ENCODE peak calls at places on chromosomes 16 and 17, in four cellular contexts. One of them, this sample, is unnamed.

GRCh38 chr16:29012913-29013641 is 28.2 kb downstream of the LAT start:
- DNase-seq in cardiac fibroblast: no peak
- DNase-seq in brain microvascular endothelial cell: no peak
- DNase-seq in heart left ventricle: no peak
- DNase-seq in this sample: peak; percentile 56

GRCh38 chr17:42706732-42707131 is 24.4 kb downstream of the CNTNAP1 start:
- DNase-seq in cardiac fibroblast: no peak
- DNase-seq in brain microvascular endothelial cell: no peak
- DNase-seq in heart left ventricle: no peak
- DNase-seq in this sample: peak; percentile 79

GRCh38 chr17:42581744-42582270 is 4.3 kb upstream of the PSMC3IP start:
- DNase-seq in cardiac fibroblast: no peak
- DNase-seq in brain microvascular endothelial cell: no peak
- DNase-seq in heart left ventricle: no peak
- DNase-seq in this sample: no peak

GRCh38 chr16:78213751-78214150 is 114.3 kb downstream of the WWOX start:
- DNase-seq in cardiac fibroblast: no peak
- DNase-seq in brain microvascular endothelial cell: no peak
- DNase-seq in heart left ventricle: no peak
- DNase-seq in this sample: no peak

GRCh38 chr17:29059281-29059680 is 16.3 kb downstream of the PIPOX start:
- DNase-seq in cardiac fibroblast: peak; percentile 53
- DNase-seq in brain microvascular endothelial cell: peak; percentile 16
- DNase-seq in heart left ventricle: no peak
- DNase-seq in this sample: no peak

GRCh38 chr16:67258160-67258835 is 9.5 kb downstream of the SLC9A5 start:
- DNase-seq in cardiac fibroblast: no peak
- DNase-seq in brain microvascular endothelial cell: no peak
- DNase-seq in heart left ventricle: no peak
- DNase-seq in this sample: no peak

GRCh38 chr16:54937673-54938350 is 7.1 kb downstream of the IRX5 start:
- DNase-seq in cardiac fibroblast: no peak
- DNase-seq in brain microvascular endothelial cell: no peak
- DNase-seq in heart left ventricle: no peak
- DNase-seq in this sample: no peak

GRCh38 chr16:10868562-10869469 is 8.2 kb upstream of the CIITA start:
- DNase-seq in cardiac fibroblast: no peak
- DNase-seq in brain microvascular endothelial cell: no peak
- DNase-seq in heart left ventricle: peak; percentile 75
- DNase-seq in this sample: no peak

GRCh38 chr16:49698416-49698815 is 157.5 kb downstream of the ZNF423 start:
- DNase-seq in cardiac fibroblast: no peak
- DNase-seq in brain microvascular endothelial cell: no peak
- DNase-seq in heart left ventricle: no peak
- DNase-seq in this sample: no peak

GRCh38 chr17:80561541-80562114 is 17.0 kb downstream of the RPTOR start:
- DNase-seq in cardiac fibroblast: peak; percentile 57
- DNase-seq in brain microvascular endothelial cell: peak; percentile 61
- DNase-seq in heart left ventricle: no peak
- DNase-seq in this sample: no peak

GRCh38 chr17:4786516-4786915 is 352 bp upstream of the VMO1 start:
- DNase-seq in cardiac fibroblast: peak; percentile 12
- DNase-seq in brain microvascular endothelial cell: no peak
- DNase-seq in heart left ventricle: no peak
- DNase-seq in this sample: no peak

GRCh38 chr17:4788807-4789700 is at the start of gene GLTPD2:
- DNase-seq in cardiac fibroblast: peak; percentile 5
- DNase-seq in brain microvascular endothelial cell: no peak
- DNase-seq in heart left ventricle: no peak
- DNase-seq in this sample: no peak

GRCh38 chr17:4788159-4788806 is 481 bp upstream of the GLTPD2 start:
- DNase-seq in cardiac fibroblast: no peak
- DNase-seq in brain microvascular endothelial cell: no peak
- DNase-seq in heart left ventricle: no peak
- DNase-seq in this sample: no peak

GRCh38 chr17:4785311-4786110 is 653 bp downstream of the VMO1 start:
- DNase-seq in cardiac fibroblast: no peak
- DNase-seq in brain microvascular endothelial cell: no peak
- DNase-seq in heart left ventricle: no peak
- DNase-seq in this sample: no peak

DNA sequence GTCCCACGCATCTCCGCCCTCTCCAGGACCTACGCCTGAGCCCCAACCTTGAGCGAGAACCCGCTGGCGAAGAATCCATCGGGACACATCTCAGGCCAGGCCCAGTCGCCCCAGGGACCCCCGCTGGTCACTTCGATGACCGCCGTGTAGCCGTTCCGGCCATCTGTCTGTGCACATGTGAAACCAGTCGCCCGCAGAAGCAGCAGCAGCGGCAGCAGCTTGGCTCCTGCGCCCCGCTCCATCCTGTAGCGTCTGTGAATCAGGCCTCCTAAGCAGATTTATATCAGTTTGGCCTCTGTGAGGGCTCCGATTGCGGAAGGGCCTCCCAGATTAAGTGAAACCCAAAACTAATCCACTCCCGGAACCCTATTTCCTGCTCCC is at the start of gene VMO1:
- DNase-seq in cardiac fibroblast: peak; percentile 28
- DNase-seq in brain microvascular endothelial cell: peak; percentile 7
- DNase-seq in heart left ventricle: peak; percentile 40
- DNase-seq in this sample: no peak
- H3K4me3 ChIP-seq in cardiac fibroblast: peak within 1 kb of the TSS; percentile 16
- H3K4me3 ChIP-seq in brain microvascular endothelial cell: peak within 1 kb of the TSS; percentile 15
- H3K4me3 ChIP-seq in heart left ventricle: peak within 1 kb of the TSS; percentile 40
- H3K4me3 ChIP-seq in this sample: no peak within 1 kb of the TSS

DNA sequence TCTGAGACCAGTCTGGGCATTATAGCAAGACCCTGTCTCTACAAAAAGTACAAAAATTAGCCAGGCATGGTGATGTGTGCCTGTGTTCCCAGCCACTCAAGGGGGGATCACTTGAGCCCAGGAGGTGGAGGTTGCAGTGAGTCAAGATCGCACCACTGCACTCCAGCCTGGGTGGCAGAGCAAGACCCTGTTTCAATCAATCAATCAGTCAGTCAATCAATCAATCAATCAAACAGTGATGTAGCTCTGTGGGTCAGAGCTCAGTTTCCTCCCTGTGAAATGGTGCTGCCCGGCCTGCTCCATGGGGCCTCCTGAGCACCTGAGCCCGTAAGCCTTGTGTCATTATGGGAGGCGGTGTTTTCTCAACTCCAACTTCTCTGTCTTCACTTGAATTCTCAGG is 167.1 kb upstream of the CIBAR2 start:
- DNase-seq in cardiac fibroblast: no peak
- DNase-seq in brain microvascular endothelial cell: no peak
- DNase-seq in heart left ventricle: no peak
- DNase-seq in this sample: no peak
- H3K4me3 ChIP-seq in cardiac fibroblast: no peak overlapping the region
- H3K4me3 ChIP-seq in brain microvascular endothelial cell: no peak overlapping the region
- H3K4me3 ChIP-seq in heart left ventricle: no peak overlapping the region
- H3K4me3 ChIP-seq in this sample: no peak overlapping the region

DNA sequence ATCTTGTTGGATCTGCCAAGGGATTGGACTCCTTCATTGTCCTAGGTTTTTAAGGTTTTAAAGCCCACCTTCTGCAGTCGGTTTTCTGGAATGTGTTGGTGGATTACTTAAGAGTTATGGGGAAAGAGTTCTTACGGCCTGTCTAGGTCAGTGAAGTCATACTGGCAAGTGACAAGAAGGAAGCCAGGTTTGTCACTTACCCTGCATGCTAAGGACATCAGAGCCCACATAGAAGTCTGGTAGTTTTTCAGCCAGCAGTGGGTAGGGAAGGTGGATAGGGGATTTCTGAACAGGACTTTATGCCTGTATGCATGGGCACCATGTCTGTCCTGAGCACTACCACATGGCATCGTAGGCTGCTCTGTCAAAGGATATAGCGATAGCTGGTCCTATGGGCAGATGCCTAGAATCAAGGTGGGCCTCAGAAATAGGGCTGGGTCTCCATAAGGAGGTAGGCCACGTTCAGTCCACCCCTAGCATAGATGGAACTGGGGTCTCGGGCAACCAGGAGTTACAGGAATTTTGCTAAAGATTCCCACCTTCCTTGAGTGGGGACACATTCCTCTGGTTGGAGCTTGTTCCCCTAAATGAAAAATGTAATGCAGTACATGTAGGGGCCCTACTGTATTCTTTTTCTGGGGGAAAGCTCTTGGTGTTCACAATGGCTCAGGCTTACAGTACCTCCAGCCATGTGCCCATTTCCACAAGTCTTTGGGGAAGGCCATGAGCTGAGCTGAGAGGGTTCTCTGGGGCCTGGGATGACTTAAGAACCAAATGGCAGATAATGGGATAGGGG is 27.4 kb downstream of the TRPV2 start:
- DNase-seq in cardiac fibroblast: peak; percentile 28
- DNase-seq in brain microvascular endothelial cell: no peak
- DNase-seq in heart left ventricle: no peak
- DNase-seq in this sample: no peak
- H3K4me3 ChIP-seq in cardiac fibroblast: no peak overlapping the region
- H3K4me3 ChIP-seq in brain microvascular endothelial cell: peak overlapping the region; percentile 24
- H3K4me3 ChIP-seq in heart left ventricle: no peak overlapping the region
- H3K4me3 ChIP-seq in this sample: no peak overlapping the region

DNA sequence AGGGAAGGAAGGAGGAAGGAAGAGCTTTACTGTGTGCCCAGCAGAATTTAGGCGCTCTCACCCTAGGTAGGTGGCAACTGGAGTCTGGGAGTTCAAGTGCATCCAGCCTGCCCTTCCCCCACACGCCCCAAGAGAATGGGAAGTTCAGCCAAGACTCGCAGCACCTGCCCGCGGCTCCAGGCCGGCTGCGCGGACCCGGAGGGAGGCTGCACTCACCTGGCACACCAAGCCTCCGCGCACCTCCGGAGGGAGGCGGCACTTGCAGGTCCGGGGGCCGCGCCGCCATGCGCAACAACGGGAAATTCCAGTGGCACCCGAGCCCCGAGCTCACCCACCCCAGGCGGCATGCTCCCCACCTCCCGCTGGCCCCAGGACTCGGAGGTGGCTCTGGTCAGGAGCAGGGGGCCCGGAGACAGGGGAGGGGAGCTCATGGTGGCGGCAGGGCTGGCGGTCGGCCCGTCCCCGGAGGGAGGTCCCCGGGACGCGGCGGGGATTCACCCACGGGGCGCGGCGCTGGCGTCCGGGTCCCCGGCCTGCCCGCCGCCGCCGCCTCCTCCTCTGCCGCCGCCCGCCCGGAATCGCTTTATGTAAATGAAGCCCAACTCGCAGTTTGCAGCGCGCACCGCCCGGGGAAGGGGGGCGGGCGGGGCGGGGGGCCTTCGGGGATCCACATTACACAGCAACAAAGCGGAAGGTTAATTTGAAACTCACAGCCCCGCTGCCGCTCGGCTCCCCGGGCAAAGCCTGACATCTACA is at the start of gene ZFHX3:
- DNase-seq in cardiac fibroblast: peak; percentile 66
- DNase-seq in brain microvascular endothelial cell: no peak
- DNase-seq in heart left ventricle: peak; percentile 72
- DNase-seq in this sample: no peak
- H3K4me3 ChIP-seq in cardiac fibroblast: peak within 1 kb of the TSS; percentile 65
- H3K4me3 ChIP-seq in brain microvascular endothelial cell: peak within 1 kb of the TSS; percentile 69
- H3K4me3 ChIP-seq in heart left ventricle: peak within 1 kb of the TSS; percentile 64
- H3K4me3 ChIP-seq in this sample: no peak within 1 kb of the TSS

GRCh38 chr16:57564571-57565270 is 22.3 kb downstream of the ADGRG5 start:
- DNase-seq in cardiac fibroblast: peak; percentile 41
- DNase-seq in brain microvascular endothelial cell: peak; percentile 43
- DNase-seq in heart left ventricle: no peak
- DNase-seq in this sample: no peak
- H3K4me3 ChIP-seq in cardiac fibroblast: no peak overlapping the region
- H3K4me3 ChIP-seq in brain microvascular endothelial cell: no peak overlapping the region
- H3K4me3 ChIP-seq in heart left ventricle: no peak overlapping the region
- H3K4me3 ChIP-seq in this sample: no peak overlapping the region

GRCh38 chr16:30472328-30472942 is at the start of gene ITGAL:
- DNase-seq in cardiac fibroblast: no peak
- DNase-seq in brain microvascular endothelial cell: no peak
- DNase-seq in heart left ventricle: peak; percentile 49
- DNase-seq in this sample: peak; percentile 89
- H3K4me3 ChIP-seq in cardiac fibroblast: no peak within 1 kb of the TSS
- H3K4me3 ChIP-seq in brain microvascular endothelial cell: no peak within 1 kb of the TSS
- H3K4me3 ChIP-seq in heart left ventricle: no peak within 1 kb of the TSS
- H3K4me3 ChIP-seq in this sample: peak within 1 kb of the TSS; percentile 77

DNA sequence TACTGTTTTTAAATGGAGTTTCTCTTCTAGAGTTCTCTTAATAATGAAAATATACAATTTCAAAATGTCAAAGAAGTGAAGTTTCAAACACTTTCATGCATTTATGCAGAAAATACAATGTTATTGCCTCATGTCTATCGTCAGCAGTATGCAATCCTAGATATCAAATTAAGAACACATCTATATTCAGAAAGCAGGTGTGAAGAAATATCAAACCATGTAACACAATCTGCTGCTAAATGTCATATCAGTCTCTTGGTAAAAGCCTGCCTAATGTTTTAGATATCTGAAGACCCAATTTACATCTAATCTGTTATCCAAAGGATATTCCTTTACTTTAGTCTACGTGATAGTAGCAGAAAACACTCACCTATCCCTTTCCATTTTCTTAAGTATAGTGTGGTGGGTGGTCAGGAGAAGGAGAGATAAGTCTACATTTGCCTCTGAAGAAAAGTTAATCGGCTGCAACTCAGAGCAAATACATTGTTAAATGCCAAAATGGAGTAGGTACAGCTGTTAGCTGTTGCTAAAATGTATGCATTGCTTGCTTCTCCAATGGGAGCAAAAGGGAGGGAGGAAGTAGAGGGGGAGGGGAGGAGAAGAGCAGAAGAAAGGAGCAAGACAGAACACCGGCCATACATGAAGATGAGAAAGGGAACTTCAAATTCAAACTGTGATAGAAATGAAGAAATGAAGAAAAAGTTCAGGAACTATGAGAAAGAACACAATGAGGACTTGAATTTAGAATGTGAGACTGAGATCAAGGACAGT is 64.9 kb downstream of the ITFG1 start:
- DNase-seq in cardiac fibroblast: no peak
- DNase-seq in brain microvascular endothelial cell: no peak
- DNase-seq in heart left ventricle: no peak
- DNase-seq in this sample: no peak
- H3K4me3 ChIP-seq in cardiac fibroblast: no peak overlapping the region
- H3K4me3 ChIP-seq in brain microvascular endothelial cell: no peak overlapping the region
- H3K4me3 ChIP-seq in heart left ventricle: no peak overlapping the region
- H3K4me3 ChIP-seq in this sample: no peak overlapping the region

GRCh38 chr16:47180073-47180472 is 36.3 kb upstream of the NETO2 start:
- DNase-seq in cardiac fibroblast: no peak
- DNase-seq in brain microvascular endothelial cell: no peak
- DNase-seq in heart left ventricle: no peak
- DNase-seq in this sample: no peak

GRCh38 chr16:47175152-47175551 is 31.4 kb upstream of the NETO2 start:
- DNase-seq in cardiac fibroblast: no peak
- DNase-seq in brain microvascular endothelial cell: no peak
- DNase-seq in heart left ventricle: no peak
- DNase-seq in this sample: no peak
- H3K4me3 ChIP-seq in cardiac fibroblast: no peak overlapping the region
- H3K4me3 ChIP-seq in brain microvascular endothelial cell: no peak overlapping the region
- H3K4me3 ChIP-seq in heart left ventricle: no peak overlapping the region
- H3K4me3 ChIP-seq in this sample: no peak overlapping the region

DNA sequence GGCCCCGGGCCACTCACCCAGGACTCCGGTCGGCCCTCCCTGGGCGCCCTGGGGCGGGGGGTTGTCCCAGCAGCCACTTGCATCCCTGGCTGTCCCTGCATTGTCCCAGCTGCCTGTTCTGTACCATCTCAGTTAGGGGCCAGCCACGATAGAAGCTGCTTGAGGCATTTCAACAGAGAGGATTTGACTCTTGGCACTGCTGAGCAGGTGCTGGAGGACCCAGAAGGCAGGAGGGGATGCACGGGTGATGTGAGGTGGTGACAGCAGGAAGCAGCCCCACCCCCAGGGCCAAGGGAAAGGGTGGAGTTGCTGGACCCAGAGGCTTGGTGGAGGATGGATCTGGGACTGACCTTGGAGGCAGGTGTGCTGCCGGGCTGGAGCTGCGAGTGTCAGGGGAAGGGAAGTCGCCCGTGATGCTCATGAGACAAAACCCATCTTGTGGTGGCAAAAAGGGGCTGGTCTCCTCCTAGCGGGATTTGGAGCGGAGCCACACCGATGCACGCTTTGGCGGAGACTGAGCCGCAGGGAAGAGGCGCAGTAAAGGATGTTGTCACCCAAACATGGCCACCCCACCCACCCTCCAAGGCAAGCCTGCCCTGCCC is 188.0 kb upstream of the GSE1 start:
- DNase-seq in cardiac fibroblast: no peak
- DNase-seq in brain microvascular endothelial cell: no peak
- DNase-seq in heart left ventricle: peak; percentile 14
- DNase-seq in this sample: no peak
- H3K4me3 ChIP-seq in cardiac fibroblast: no peak overlapping the region
- H3K4me3 ChIP-seq in brain microvascular endothelial cell: no peak overlapping the region
- H3K4me3 ChIP-seq in heart left ventricle: no peak overlapping the region
- H3K4me3 ChIP-seq in this sample: no peak overlapping the region